ENCODE peak calls at places on chromosomes 3 and 15, in five cellular contexts. Z, O, D, M and C are unnamed samples.
A peak's percentile ranks its signal among the peaks of the same experiment; 100 is the strongest.

GRCh38 chr3:102229062-102229655 is 205.7 kb upstream of the ZPLD1 start:
- DNase-seq in Z (peak; percentile 80), O (peak; percentile 82), D (peak; percentile 72), M (peak; percentile 71), C (peak; percentile 38)

GRCh38 chr3:111729087-111729846 is 129.8 kb upstream of the PHLDB2 start:
- DNase-seq in O (no peak), Z (no peak), D (no peak), M (no peak), C (no peak)

GRCh38 chr15:77778802-77779201 is 146.1 kb upstream of the LINGO1 start:
- DNase-seq in D (no peak), M (no peak), Z (no peak), O (no peak), C (no peak)

GRCh38 chr3:9732080-9732752 is 681 bp downstream of the BRPF1 start:
- DNase-seq in O (peak; percentile 19), M (no peak), D (peak; percentile 13), Z (no peak), C (no peak)

GRCh38 chr3:156631323-156631722 is 43.1 kb upstream of the TIPARP start:
- DNase-seq in Z (no peak), O (peak; percentile 86), M (no peak), D (no peak), C (no peak)

GRCh38 chr3:47421741-47422649 is 41.2 kb downstream of the PTPN23 start:
- DNase-seq in D (peak; percentile 58), O (peak; percentile 46), M (no peak), Z (no peak), C (no peak)

GRCh38 chr15:50124557-50125080 is 5.6 kb upstream of the ATP8B4 start:
- DNase-seq in D (no peak), Z (no peak), M (peak; percentile 18), O (no peak), C (no peak)

GRCh38 chr15:34297059-34297458 is 40.5 kb downstream of the SLC12A6 start:
- DNase-seq in O (no peak), D (no peak), Z (no peak), M (no peak), C (no peak)

GRCh38 chr3:24734019-24734418 is 239.4 kb upstream of the THRB start:
- DNase-seq in Z (no peak), M (no peak), O (peak; percentile 88), D (no peak), C (no peak)

GRCh38 chr3:13829311-13829710 is 50.6 kb downstream of the WNT7A start:
- DNase-seq in D (no peak), M (no peak), Z (no peak), O (no peak), C (no peak)

GRCh38 chr3:132382688-132383194 is 34.6 kb upstream of the DNAJC13 start:
- DNase-seq in D (no peak), M (no peak), Z (no peak), O (no peak), C (no peak)

GRCh38 chr3:132038198-132038825 is 3.5 kb upstream of the CPNE4 start:
- DNase-seq in M (peak; percentile 20), D (peak; percentile 29), Z (peak; percentile 40), O (peak; percentile 59), C (no peak)

GRCh38 chr3:112409061-112409460 is 76.1 kb downstream of the CD200 start:
- DNase-seq in D (no peak), O (no peak), Z (no peak), M (no peak), C (no peak)

GRCh38 chr3:122081543-122081942 is 26.4 kb downstream of the CD86 start:
- DNase-seq in Z (no peak), D (no peak), M (no peak), O (peak; percentile 91), C (no peak)

GRCh38 chr15:100721758-100722550 is 119.6 kb downstream of the ASB7 start:
- DNase-seq in D (no peak), O (peak; percentile 99), Z (peak; percentile 24), M (no peak), C (peak; percentile 100)

GRCh38 chr3:188244395-188244861 is 90.5 kb downstream of the LPP start:
- DNase-seq in Z (no peak), O (peak; percentile 74), M (no peak), D (no peak), C (peak; percentile 20)

GRCh38 chr15:71338251-71338650 is 223.0 kb downstream of the THSD4 start:
- DNase-seq in M (no peak), Z (no peak), D (no peak), O (no peak), C (no peak)

GRCh38 chr15:86876387-86876786 is 796.7 kb downstream of the AGBL1 start:
- DNase-seq in D (peak; percentile 4), M (no peak), O (no peak), Z (no peak), C (no peak)

GRCh38 chr3:46866720-46867549 is 3.7 kb upstream of the MYL3 start:
- DNase-seq in D (peak; percentile 76), M (no peak), O (peak; percentile 48), Z (peak; percentile 5), C (peak; percentile 40)